ENCODE peak calls at places on chromosomes 1 and 21, in six cellular contexts. G is ovary, Z is transverse colon, U is cardiac muscle cell, V is spleen, O is prostate gland. S is an unnamed sample. For H3K36me3, the result is how much of the 10 kb centered on the place peaks cover.

GRCh38 chr1:248421384-248421783 is 18.5 kb downstream of the OR2T1 start:
- DNase-seq in G (no peak), V (no peak), U (no peak), O (no peak), Z (no peak), S (no peak)

GRCh38 chr1:173853074-173853473 is 14.7 kb downstream of the GAS5 start:
- DNase-seq in V (no peak), Z (no peak), U (peak), G (no peak), O (no peak), S (no peak)

GRCh38 chr1:168665975-168666374 is 63.0 kb downstream of the DPT start:
- DNase-seq in U (no peak), V (no peak), Z (no peak), G (no peak), O (no peak), S (no peak)

GRCh38 chr21:34031835-34032370 is 41.5 kb upstream of the MRPS6 start:
- DNase-seq in O (no peak), U (no peak), Z (peak), G (no peak), V (no peak), S (no peak)

GRCh38 chr1:6145864-6146410 is 34.2 kb downstream of the CHD5 start:
- DNase-seq in Z (no peak), G (no peak), V (no peak), U (no peak), O (no peak), S (no peak)

GRCh38 chr1:16017461-16018303 is at the start of gene HSPB7:
- DNase-seq in U (peak), G (peak), Z (peak), V (no peak), O (peak), S (no peak)

GRCh38 chr1:7527733-7528045 is 243.4 kb upstream of the VAMP3 start:
- DNase-seq in G (no peak), V (peak), O (no peak), Z (no peak), U (no peak), S (no peak)

GRCh38 chr1:9960705-9961562 is 17.7 kb downstream of the NMNAT1 start:
- DNase-seq in O (no peak), V (no peak), U (peak), G (no peak), Z (no peak), S (peak)

GRCh38 chr21:36504067-36505058 is 24.4 kb upstream of the CLDN14 start:
- DNase-seq in Z (peak), G (peak), U (peak), O (peak), V (no peak), S (peak)

GRCh38 chr1:152982076-152982475 is 1.8 kb upstream of the SPRR1A start:
- DNase-seq in O (no peak), G (no peak), U (no peak), V (no peak), Z (no peak), S (no peak)

GRCh38 chr1:157173900-157174410 is 35.8 kb upstream of the ETV3 start:
- DNase-seq in U (no peak), Z (no peak), V (no peak), G (no peak), O (no peak), S (no peak)

GRCh38 chr1:150273310-150273709 is 720 bp downstream of the C1orf54 start:
- DNase-seq in U (no peak), V (no peak), O (no peak), Z (no peak), G (no peak), S (no peak)

GRCh38 chr1:55586771-55587170 is 371.6 kb upstream of the USP24 start:
- DNase-seq in U (no peak), G (no peak), V (no peak), O (no peak), Z (no peak), S (no peak)

GRCh38 chr1:168373869-168374268 is 93.2 kb downstream of the TBX19 start:
- DNase-seq in O (no peak), U (peak), V (no peak), Z (no peak), G (no peak), S (no peak)

GRCh38 chr1:94971491-94971924 is 44.6 kb upstream of the CNN3 start:
- DNase-seq in U (no peak), Z (no peak), G (no peak), O (no peak), V (no peak), S (no peak)

GRCh38 chr1:27970401-27970800 is 10.6 kb downstream of the XKR8 start:
- DNase-seq in O (no peak), G (no peak), Z (no peak), U (peak), V (no peak), S (no peak)

GRCh38 chr1:156927215-156928042 is 7.0 kb downstream of the LRRC71 start:
- DNase-seq in G (peak), U (peak), Z (peak), O (peak), V (peak), S (no peak)

GRCh38 chr1:155984341-155984740 is 6.0 kb upstream of the ARHGEF2 start:
- DNase-seq in G (no peak), O (no peak), Z (no peak), V (no peak), U (no peak), S (peak)

GRCh38 chr1:179883739-179884138 is 1.7 kb downstream of the TOR1AIP1 start:
- DNase-seq in V (no peak), O (no peak), Z (no peak), G (no peak), U (no peak), S (no peak)

GRCh38 chr1:31769720-31770390 is 5.7 kb upstream of the ADGRB2 start:
- DNase-seq in Z (no peak), O (peak), V (no peak), G (no peak), U (no peak), S (no peak)

GRCh38 chr1:163066168-163066567 is 3.0 kb upstream of the RGS4 start:
- DNase-seq in U (no peak), V (no peak), G (no peak), Z (no peak), O (no peak), S (no peak)

GRCh38 chr1:225468270-225469020 is 40.6 kb upstream of the LBR start:
- DNase-seq in G (no peak), O (no peak), Z (no peak), U (no peak), V (peak), S (no peak)

GRCh38 chr1:229892515-229893117 is 174.4 kb upstream of the GALNT2 start:
- DNase-seq in O (no peak), V (no peak), Z (no peak), G (no peak), U (no peak), S (no peak)

GRCh38 chr1:216702170-216702569 is 21.1 kb downstream of the ESRRG start:
- DNase-seq in V (no peak), G (no peak), U (no peak), O (no peak), Z (no peak), S (no peak)

GRCh38 chr21:38806942-38807284 is 1.2 kb downstream of the ETS2 start:
- DNase-seq in G (no peak), V (no peak), U (no peak), Z (no peak), O (no peak), S (no peak)

GRCh38 chr1:156641761-156642264 is at the start of gene BCAN:
- DNase-seq in O (no peak), U (peak), V (no peak), G (no peak), Z (no peak), S (no peak)

GRCh38 chr1:161133220-161133740 is 813 bp upstream of the DEDD start:
- DNase-seq in U (no peak), Z (no peak), V (no peak), G (no peak), O (no peak), S (no peak)

GRCh38 chr1:195608883-195609282 is 999.4 kb downstream of the KCNT2 start:
- DNase-seq in G (no peak), Z (no peak), V (no peak), U (no peak), O (no peak), S (peak)

GRCh38 chr1:29747136-29747670 is 510.9 kb downstream of the PTPRU start:
- DNase-seq in G (no peak), Z (no peak), V (no peak), U (no peak), O (no peak), S (no peak)

GRCh38 chr21:44378646-44379581 is 25.5 kb downstream of the TRPM2 start:
- DNase-seq in G (no peak), V (no peak), Z (no peak), O (no peak), U (no peak), S (no peak)

GRCh38 chr1:170668301-170668789 is 4.4 kb downstream of the PRRX1 start:
- DNase-seq in O (no peak), U (peak), Z (no peak), V (no peak), G (no peak), S (no peak)

GRCh38 chr1:231581859-231582258 is 44.7 kb upstream of the DISC1 start:
- DNase-seq in V (no peak), Z (no peak), G (no peak), U (no peak), O (no peak), S (no peak)

GRCh38 chr1:179016694-179017382 is 8.9 kb upstream of the FAM20B start:
- DNase-seq in O (peak), Z (peak), G (peak), V (peak), U (peak), S (no peak)

GRCh38 chr1:74506311-74506710 is 6.1 kb downstream of the LRRC53 start:
- DNase-seq in V (no peak), O (no peak), Z (no peak), G (no peak), U (no peak), S (no peak)

GRCh38 chr1:162388083-162388594 is 6.6 kb downstream of the C1orf226 start:
- DNase-seq in Z (no peak), O (no peak), U (no peak), V (no peak), G (no peak), S (no peak)

GRCh38 chr1:116666747-116667576 is 571 bp downstream of the IGSF3 start:
- DNase-seq in U (no peak), O (peak), Z (no peak), G (no peak), V (no peak), S (no peak)

GRCh38 chr1:17441265-17441992 is 2.0 kb upstream of the RCC2 start:
- DNase-seq in Z (no peak), G (no peak), U (peak), V (no peak), O (peak), S (no peak)

GRCh38 chr1:161119017-161119378 is 1.1 kb downstream of the NIT1 start:
- DNase-seq in O (no peak), G (peak), Z (peak), V (no peak), U (peak), S (no peak)

GRCh38 chr1:205928256-205928655 is 15.0 kb downstream of the SLC26A9 start:
- DNase-seq in G (no peak), O (no peak), Z (no peak), U (no peak), V (no peak), S (no peak)

GRCh38 chr1:205927676-205928075 is 15.6 kb downstream of the SLC26A9 start:
- DNase-seq in U (no peak), V (peak), G (no peak), O (no peak), Z (no peak), S (no peak)

GRCh38 chr1:205930698-205931330 is 12.4 kb downstream of the SLC26A9 start:
- DNase-seq in O (no peak), G (no peak), Z (no peak), V (no peak), U (peak), S (no peak)

GRCh38 chr1:205927247-205927646 is 16.0 kb downstream of the SLC26A9 start:
- DNase-seq in U (no peak), Z (no peak), G (no peak), V (no peak), O (no peak), S (no peak)

GRCh38 chr1:205929812-205930577 is 13.3 kb downstream of the SLC26A9 start:
- DNase-seq in U (no peak), V (peak), O (no peak), G (no peak), Z (no peak), S (no peak)
- H3K36me3 ChIP-seq in U (under half), V (under half), O (under half), G (under half), Z (under half), S (under half)

DNA sequence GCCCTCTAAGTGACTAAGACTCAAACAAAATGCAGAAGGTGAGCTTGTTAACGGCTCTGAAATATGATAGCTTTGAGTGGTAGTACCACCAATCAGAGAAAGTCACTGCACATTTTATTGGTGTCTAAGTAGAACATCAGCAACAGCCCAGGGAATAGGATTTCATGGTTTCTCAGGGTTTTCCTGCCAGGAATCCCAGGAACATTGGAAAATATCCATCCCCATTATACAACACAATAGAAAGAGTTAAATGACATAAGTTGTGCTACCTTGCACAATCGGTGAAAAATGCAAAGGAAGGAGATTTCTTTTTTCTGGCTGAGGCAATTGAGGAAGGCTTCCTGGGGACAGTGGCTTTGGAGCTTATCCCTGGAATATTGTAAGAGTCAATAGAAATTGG is 283.1 kb downstream of the HLX start:
- DNase-seq in O (no peak), Z (no peak), U (no peak), G (no peak), V (no peak), S (no peak)
- H3K36me3 ChIP-seq in O (under half), Z (under half), U (under half), G (under half), V (under half), S (under half)

GRCh38 chr1:945910-946565 is 13.0 kb downstream of the NOC2L start:
- DNase-seq in U (no peak), V (no peak), G (no peak), Z (no peak), O (no peak), S (no peak)
- H3K36me3 ChIP-seq in U (under half), V (half or more), G (under half), Z (under half), O (under half), S (under half)

GRCh38 chr1:205791568-205792180 is 16.4 kb upstream of the RAB29 start:
- DNase-seq in U (peak), G (peak), V (peak), O (peak), Z (peak), S (no peak)
- H3K36me3 ChIP-seq in U (half or more), G (under half), V (half or more), O (under half), Z (under half), S (under half)

GRCh38 chr1:21830792-21831453 is 18.9 kb downstream of the LDLRAD2 start:
- DNase-seq in G (no peak), O (no peak), U (no peak), Z (no peak), V (no peak), S (no peak)

GRCh38 chr1:21828075-21828474 is 16.0 kb downstream of the LDLRAD2 start:
- DNase-seq in Z (no peak), O (no peak), V (no peak), G (no peak), U (no peak), S (no peak)

GRCh38 chr1:21829294-21829693 is 17.2 kb downstream of the LDLRAD2 start:
- DNase-seq in Z (no peak), U (no peak), O (no peak), G (no peak), V (no peak), S (no peak)

GRCh38 chr1:21827141-21827679 is 15.1 kb downstream of the LDLRAD2 start:
- DNase-seq in V (no peak), G (no peak), U (no peak), O (no peak), Z (no peak), S (no peak)

GRCh38 chr1:21828506-21829210 is 16.6 kb downstream of the LDLRAD2 start:
- DNase-seq in O (no peak), G (no peak), V (no peak), U (no peak), Z (no peak), S (no peak)
- H3K36me3 ChIP-seq in O (under half), G (under half), V (half or more), U (half or more), Z (under half), S (under half)